ENCODE peak calls at places on chromosomes 13 and 19, in eight cellular contexts. M, W, X, S, Z, N, B and I are unnamed samples.

GRCh38 chr13:113207890-113208423 is 512 bp downstream of the PCID2 start:
- DNase-seq in X (no peak), Z (no peak), N (no peak), M (no peak), W (peak), S (no peak), B (no peak), I (no peak)

GRCh38 chr19:1247747-1248453 is 483 bp upstream of the MIDN start:
- DNase-seq in W (no peak), M (peak), X (no peak), S (no peak), Z (peak), N (no peak), B (peak), I (peak)

GRCh38 chr19:29666634-29667389 is 1.6 kb downstream of the PLEKHF1 start:
- DNase-seq in M (no peak), S (no peak), X (peak), Z (no peak), W (peak), N (no peak), B (peak), I (peak)

GRCh38 chr19:19719798-19720197 is 13.1 kb downstream of the ZNF14 start:
- DNase-seq in W (no peak), M (no peak), Z (no peak), X (no peak), N (no peak), S (no peak), B (no peak), I (no peak)

GRCh38 chr19:14433454-14434156 is 499 bp downstream of the PKN1 start:
- DNase-seq in W (no peak), N (no peak), X (no peak), Z (peak), S (no peak), B (no peak), M (no peak), I (peak)

GRCh38 chr13:65868106-65868505 is 1362.0 kb downstream of the PCDH9 start:
- DNase-seq in Z (no peak), S (no peak), N (no peak), B (no peak), W (no peak), X (no peak), M (no peak), I (no peak)

GRCh38 chr13:94342436-94343242 is 136.8 kb downstream of the DCT start:
- DNase-seq in Z (no peak), N (no peak), W (no peak), M (no peak), X (no peak), B (no peak), S (no peak), I (no peak)

GRCh38 chr13:99836291-99836690 is 135.3 kb downstream of the ZIC5 start:
- DNase-seq in N (no peak), Z (no peak), B (no peak), S (no peak), M (no peak), W (no peak), X (no peak), I (no peak)

GRCh38 chr13:21638319-21639282 is 32.3 kb upstream of the FGF9 start:
- DNase-seq in X (peak), Z (peak), S (no peak), N (peak), B (no peak), M (no peak), W (peak), I (no peak)

GRCh38 chr19:1685046-1685445 is 32.6 kb upstream of the TCF3 start:
- DNase-seq in X (no peak), S (no peak), N (no peak), Z (no peak), W (no peak), B (no peak), M (no peak), I (no peak)

GRCh38 chr13:26019881-26020535 is 31.8 kb downstream of the SHISA2 start:
- DNase-seq in N (no peak), Z (no peak), W (no peak), B (no peak), S (no peak), X (peak), M (no peak), I (no peak)

GRCh38 chr13:20363162-20363561 is 131.0 kb upstream of the GJB6 start:
- DNase-seq in X (no peak), M (no peak), W (no peak), B (no peak), Z (no peak), N (no peak), S (no peak), I (no peak)

GRCh38 chr19:41735071-41735623 is 20.2 kb upstream of the CEACAM6 start:
- DNase-seq in S (no peak), M (no peak), B (no peak), N (no peak), W (no peak), X (no peak), Z (no peak), I (no peak)

GRCh38 chr13:28719227-28719562 is 425 bp upstream of the SLC46A3 start:
- DNase-seq in S (no peak), N (no peak), Z (no peak), W (no peak), B (no peak), M (no peak), X (no peak), I (no peak)